ENCODE peak calls at places on chromosomes 13 and 19, in eight cellular contexts. E, Z, P, O, N, T, F and B are unnamed samples.

GRCh38 chr13:37179646-37180045 is 74.2 kb upstream of the CSNK1A1L start:
- DNase-seq in E (no peak), Z (no peak), P (no peak), O (no peak), N (no peak), T (no peak), F (no peak), B (no peak)

GRCh38 chr13:48028066-48028465 is 9.5 kb upstream of the NUDT15 start:
- DNase-seq in E (no peak), Z (no peak), P (no peak), O (no peak), N (no peak), T (no peak), F (no peak), B (no peak)

GRCh38 chr13:77820431-77821149 is 98.0 kb downstream of the EDNRB start:
- DNase-seq in E (no peak), Z (no peak), P (no peak), O (no peak), N (no peak), T (no peak), F (no peak), B (no peak)

GRCh38 chr19:38155453-38155852 is 68.6 kb downstream of the DPF1 start:
- DNase-seq in E (peak), Z (no peak), P (no peak), O (no peak), N (no peak), T (no peak), F (no peak), B (no peak)

GRCh38 chr19:7748756-7749155 is 1.4 kb upstream of the CD209 start:
- DNase-seq in E (peak), Z (no peak), P (no peak), O (peak), N (no peak), T (no peak), F (no peak), B (no peak)

GRCh38 chr13:26051231-26052135 is at the start of gene SHISA2:
- DNase-seq in E (peak), Z (no peak), P (no peak), O (peak), N (no peak), T (peak), F (no peak), B (no peak)

GRCh38 chr13:72500851-72501250 is 226.6 kb downstream of the MZT1 start:
- DNase-seq in E (no peak), Z (no peak), P (no peak), O (no peak), N (no peak), T (no peak), F (no peak), B (no peak)

GRCh38 chr13:46369506-46370268 is 17.4 kb downstream of the RUBCNL start:
- DNase-seq in E (peak), Z (no peak), P (no peak), O (no peak), N (no peak), T (no peak), F (no peak), B (no peak)

GRCh38 chr13:98482476-98483444 is 94.1 kb downstream of the STK24 start:
- DNase-seq in E (peak), Z (peak), P (peak), O (peak), N (peak), T (peak), F (no peak), B (no peak)

GRCh38 chr19:48997972-48998371 is 4.3 kb downstream of the RUVBL2 start:
- DNase-seq in E (peak), Z (peak), P (no peak), O (no peak), N (no peak), T (no peak), F (no peak), B (no peak)

GRCh38 chr13:41802684-41803554 is 158.0 kb downstream of the VWA8 start:
- DNase-seq in E (peak), Z (no peak), P (no peak), O (no peak), N (no peak), T (no peak), F (no peak), B (no peak)

GRCh38 chr19:34428549-34429285 is 536 bp downstream of the UBA2 start:
- DNase-seq in E (peak), Z (peak), P (peak), O (peak), N (peak), T (peak), F (no peak), B (no peak)

GRCh38 chr19:1168877-1169791 is 4.9 kb downstream of the SBNO2 start:
- DNase-seq in E (peak), Z (no peak), P (peak), O (peak), N (no peak), T (peak), F (no peak), B (peak)
- TF ChIP-seq POLR2A in E (peak), Z (peak), P (no peak), O (peak), N (no peak), T (peak), F (no peak), B (no peak)

GRCh38 chr13:23372264-23372905 is 61.1 kb downstream of the SACS start:
- DNase-seq in E (peak), Z (no peak), P (no peak), O (no peak), N (no peak), T (no peak), F (no peak), B (no peak)

GRCh38 chr13:23380534-23380933 is 53.0 kb downstream of the SACS start:
- DNase-seq in E (peak), Z (no peak), P (no peak), O (no peak), N (no peak), T (no peak), F (no peak), B (no peak)

GRCh38 chr13:23378009-23378632 is 55.4 kb downstream of the SACS start:
- DNase-seq in E (peak), Z (peak), P (no peak), O (peak), N (peak), T (no peak), F (peak), B (no peak)

GRCh38 chr13:23377603-23378002 is 55.9 kb downstream of the SACS start:
- DNase-seq in E (no peak), Z (no peak), P (no peak), O (no peak), N (no peak), T (no peak), F (no peak), B (no peak)

DNA sequence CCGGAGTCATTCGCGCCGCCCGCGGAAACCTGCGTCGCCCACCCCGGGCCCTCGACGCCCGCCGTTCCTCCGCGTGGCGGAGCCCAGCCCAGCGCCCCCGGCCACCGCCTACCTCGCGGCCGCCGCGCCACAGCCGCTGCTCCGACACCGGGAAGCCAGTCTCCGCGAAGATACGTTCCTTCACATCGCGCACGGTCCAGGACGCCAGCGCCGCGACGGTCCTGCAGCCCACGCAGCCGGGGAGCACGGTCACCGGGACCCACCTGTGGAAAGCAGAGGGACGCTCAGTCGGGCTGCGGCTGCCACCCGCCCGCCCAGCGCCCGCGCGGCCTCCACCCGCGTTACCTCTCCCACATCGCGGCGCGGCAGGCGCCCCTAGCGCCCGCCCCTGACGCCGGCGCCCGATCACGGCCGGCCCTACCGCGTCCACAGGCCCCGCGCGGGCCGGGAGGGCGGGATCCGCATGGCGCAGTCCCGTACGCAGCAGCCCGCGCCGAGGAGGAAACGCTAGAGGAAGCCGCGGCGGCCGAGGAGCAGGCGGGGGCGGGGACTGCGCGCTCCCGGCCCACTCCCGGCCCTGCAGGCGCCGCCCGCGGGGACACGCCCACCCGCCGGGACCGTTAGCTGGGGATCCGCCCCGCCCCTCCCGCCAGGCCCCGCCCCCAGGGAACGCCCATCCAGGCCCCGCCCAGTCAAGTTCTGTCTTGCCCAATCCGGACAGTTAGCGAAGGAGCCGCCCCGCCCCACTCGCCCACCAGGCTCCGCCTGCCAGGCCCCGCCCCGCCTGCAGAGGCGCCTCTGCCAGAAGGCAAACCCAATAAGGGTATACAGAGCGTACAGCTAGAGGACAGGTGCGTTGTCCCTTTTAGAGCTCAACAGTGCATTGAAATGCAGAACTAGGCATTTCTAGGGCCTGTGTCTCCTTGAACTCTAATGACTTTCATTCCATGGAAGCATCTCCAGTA is 58.2 kb downstream of the SACS start:
- DNase-seq in E (peak), Z (peak), P (peak), O (peak), N (peak), T (peak), F (peak), B (peak)
- TF ChIP-seq POLR2A in E (peak), Z (no peak), P (peak), O (peak), N (peak), T (peak), F (peak), B (no peak)

GRCh38 chr19:12774588-12775555 is at the start of gene HOOK2:
- DNase-seq in E (no peak), Z (peak), P (peak), O (peak), N (peak), T (peak), F (no peak), B (peak)
- TF ChIP-seq POLR2A in E (no peak), Z (peak), P (no peak), O (no peak), N (no peak), T (peak), F (peak), B (no peak)

GRCh38 chr19:56110515-56111448 is 10.3 kb downstream of the ZNF787 start:
- DNase-seq in E (peak), Z (peak), P (no peak), O (peak), N (no peak), T (peak), F (no peak), B (peak)
- TF ChIP-seq POLR2A in E (no peak), Z (no peak), P (no peak), O (peak), N (no peak), T (no peak), F (peak), B (no peak)

DNA sequence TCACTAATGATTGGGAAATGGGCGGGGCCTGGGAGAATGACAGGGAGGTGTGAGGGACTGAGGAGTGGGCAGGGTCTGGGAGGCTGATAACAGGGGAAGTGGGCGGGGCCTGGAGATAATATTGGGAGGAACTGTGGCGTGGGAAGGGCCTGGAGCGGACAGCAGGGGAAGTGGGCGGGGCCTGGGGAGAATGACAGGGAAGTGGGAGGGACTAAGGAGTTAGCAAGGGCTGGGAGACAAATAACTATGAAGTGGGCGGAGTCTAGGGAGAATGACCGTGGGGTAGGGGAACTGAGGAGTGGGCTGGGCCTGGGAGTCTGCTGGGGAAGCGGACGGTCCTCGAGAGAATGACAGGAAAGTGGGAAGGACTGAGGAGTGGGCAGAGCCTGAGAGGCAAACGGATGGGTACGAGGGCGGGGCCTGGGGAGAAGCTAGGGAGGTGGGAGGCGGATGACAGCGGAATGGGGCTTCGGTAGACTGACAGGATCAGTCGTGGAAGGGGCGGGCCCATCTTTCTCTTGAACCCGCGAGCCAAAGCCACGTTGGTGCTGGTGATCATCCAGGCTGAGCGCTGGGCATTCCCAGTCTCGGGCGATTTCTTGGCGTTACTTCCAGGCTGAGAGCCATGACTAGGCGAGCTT is 14.0 kb upstream of the TUBB4A start:
- DNase-seq in E (peak), Z (peak), P (peak), O (peak), N (peak), T (peak), F (peak), B (peak)
- TF ChIP-seq POLR2A in E (no peak), Z (peak), P (no peak), O (peak), N (no peak), T (peak), F (peak), B (no peak)

DNA sequence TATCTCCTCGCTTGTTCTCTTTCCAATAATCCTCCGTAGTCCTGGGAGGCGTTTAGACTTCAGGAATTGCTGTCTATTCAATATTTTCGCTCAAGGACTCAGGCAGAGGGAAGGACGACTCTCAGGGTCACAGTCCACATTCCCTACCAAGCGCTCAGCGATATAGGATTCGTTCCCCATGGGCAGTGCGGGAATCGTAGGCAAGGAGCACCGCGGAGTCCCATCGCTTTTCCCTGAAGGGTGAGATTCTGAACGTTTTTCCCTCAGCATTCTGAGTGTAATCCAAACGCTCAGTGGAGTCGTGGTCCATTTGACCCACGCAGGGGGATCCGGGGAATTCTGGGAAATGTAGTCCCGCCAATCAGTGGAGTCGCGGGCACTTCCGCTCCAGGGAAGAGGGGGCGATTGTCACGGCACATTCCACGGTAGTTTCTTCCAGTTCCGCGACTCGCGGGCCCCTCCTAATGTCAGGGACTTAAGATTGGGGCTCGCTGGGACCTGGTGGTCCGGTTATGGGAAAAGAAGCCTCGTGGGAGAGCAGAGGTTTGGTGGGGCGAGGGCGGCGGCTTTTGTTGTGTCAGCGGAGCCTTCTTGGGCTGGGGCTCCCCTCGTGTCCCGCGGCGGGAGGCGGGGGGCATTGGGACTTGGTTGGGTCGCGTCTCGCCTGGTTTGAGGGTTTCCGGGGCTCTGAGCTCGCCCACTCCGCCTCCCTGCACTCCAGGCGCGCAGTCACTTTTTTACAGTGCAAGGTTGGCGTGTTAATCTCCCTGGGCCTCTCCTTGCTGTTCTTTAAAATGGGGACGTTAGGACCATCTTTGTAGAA is at the start of gene ZNF234:
- DNase-seq in E (peak), Z (peak), P (peak), O (peak), N (peak), T (peak), F (peak), B (peak)
- TF ChIP-seq POLR2A in E (no peak), Z (peak), P (no peak), O (peak), N (no peak), T (peak), F (peak), B (no peak)

DNA sequence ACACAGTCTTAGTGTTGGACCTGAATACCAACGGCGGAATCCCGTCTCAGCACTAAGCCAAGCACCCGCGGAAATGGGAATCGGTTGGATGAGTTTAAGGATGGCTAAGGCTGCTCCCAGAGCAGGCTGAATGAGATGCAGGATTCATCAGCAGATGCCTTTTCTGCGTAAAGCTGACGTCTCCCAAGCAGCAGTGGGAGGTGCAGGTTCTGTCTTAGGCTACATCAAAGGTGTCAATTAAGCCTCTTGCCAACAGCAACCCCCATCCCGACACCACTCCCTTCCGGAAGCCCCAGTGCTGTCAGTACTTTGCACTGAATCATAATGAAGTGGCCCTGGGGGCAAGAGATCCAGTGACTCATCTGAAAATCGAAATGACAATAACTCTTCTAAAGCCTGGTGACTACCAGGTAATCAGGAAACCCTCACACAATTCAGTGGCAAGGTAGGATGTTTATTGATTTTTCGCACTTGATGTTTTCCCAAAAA is 275.6 kb downstream of the DCLK1 start:
- DNase-seq in E (no peak), Z (no peak), P (peak), O (no peak), N (no peak), T (no peak), F (no peak), B (no peak)
- TF ChIP-seq POLR2A in E (no peak), Z (no peak), P (no peak), O (no peak), N (no peak), T (no peak), F (no peak), B (no peak)

DNA sequence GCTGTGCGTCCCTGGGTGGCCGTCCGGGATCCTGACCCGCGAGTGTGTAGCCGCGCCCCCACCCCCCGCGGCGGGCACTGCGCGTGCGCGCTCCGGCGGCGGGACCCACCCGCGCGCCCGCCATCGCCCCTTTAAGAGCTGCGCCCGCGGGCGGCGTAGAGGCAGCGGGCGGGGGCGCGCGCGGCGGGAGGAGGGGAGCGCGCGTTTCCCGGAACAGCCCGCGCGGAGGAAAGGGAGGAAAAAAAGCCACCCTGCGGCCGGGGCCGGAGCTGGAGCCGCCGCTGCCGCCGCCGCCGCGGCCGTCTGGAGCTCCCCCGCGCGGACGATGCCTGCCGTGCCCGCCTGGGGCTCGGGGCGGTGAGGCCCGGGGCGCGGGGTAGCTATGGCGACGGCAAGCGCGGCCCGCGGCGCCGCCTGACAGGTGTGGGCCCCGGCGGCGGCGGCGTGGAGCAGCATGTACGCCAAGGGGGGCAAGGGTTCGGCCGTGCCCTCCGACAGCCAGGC is at the start of gene SSBP4:
- DNase-seq in E (peak), Z (peak), P (no peak), O (peak), N (peak), T (peak), F (no peak), B (peak)
- TF ChIP-seq POLR2A in E (peak), Z (no peak), P (no peak), O (peak), N (peak), T (peak), F (no peak), B (no peak)

GRCh38 chr19:50795665-50796073 is 5.5 kb downstream of the ACP4 start:
- DNase-seq in E (no peak), Z (no peak), P (no peak), O (no peak), N (no peak), T (no peak), F (no peak), B (no peak)
- TF ChIP-seq POLR2A in E (no peak), Z (no peak), P (no peak), O (no peak), N (no peak), T (no peak), F (peak), B (no peak)

DNA sequence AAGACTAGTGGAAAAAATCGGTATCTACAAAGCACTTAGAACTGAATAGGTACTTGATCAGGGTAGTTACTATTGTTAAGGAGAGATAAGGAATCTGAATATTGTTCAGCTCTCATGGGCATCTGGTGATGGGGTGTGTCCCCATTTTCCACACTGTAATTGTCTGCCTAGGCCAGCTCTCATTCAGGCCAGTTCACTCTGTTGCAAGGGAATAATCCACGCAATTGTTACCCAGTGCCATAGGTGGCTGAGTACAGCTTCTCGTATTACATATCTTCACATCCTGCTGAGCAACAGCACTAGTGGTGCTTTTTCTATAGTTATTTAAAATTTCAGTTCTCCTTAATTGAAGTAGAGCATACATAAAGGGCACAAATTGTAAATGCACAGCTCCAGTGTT is 45.6 kb upstream of the C13orf42 start:
- DNase-seq in E (no peak), Z (no peak), P (no peak), O (no peak), N (no peak), T (no peak), F (no peak), B (no peak)
- TF ChIP-seq POLR2A in E (no peak), Z (no peak), P (no peak), O (no peak), N (no peak), T (no peak), F (no peak), B (no peak)